ENCODE peak calls at places on chromosome 12, in six cellular contexts. O is AG04450, N is heart right ventricle, X is sigmoid colon, G is fibroblast of pulmonary artery, H is HAP-1. I is an unnamed sample.

GRCh38 chr12:28683371-28683770 is 465.7 kb upstream of the FAR2 start:
- DNase-seq in H (no peak), G (peak), X (no peak), O (no peak), N (no peak), I (no peak)

GRCh38 chr12:125549836-125550235 is 484.6 kb downstream of the AACS start:
- DNase-seq in N (no peak), O (no peak), G (no peak), H (peak), X (no peak), I (peak)

GRCh38 chr12:5140190-5140589 is 96.5 kb downstream of the KCNA5 start:
- DNase-seq in O (no peak), N (no peak), H (no peak), X (no peak), G (no peak), I (no peak)

GRCh38 chr12:2266666-2267623 is 214.2 kb downstream of the CACNA1C start:
- DNase-seq in H (no peak), N (no peak), X (no peak), O (no peak), G (no peak), I (no peak)

GRCh38 chr12:40226652-40227051 is 1.9 kb downstream of the LRRK2 start:
- DNase-seq in H (no peak), G (peak), X (peak), N (peak), O (no peak), I (peak)

GRCh38 chr12:10405294-10405693 is 4.3 kb downstream of the KLRC4 start:
- DNase-seq in G (no peak), O (no peak), X (no peak), N (no peak), H (no peak), I (no peak)

GRCh38 chr12:1915082-1915968 is 3.1 kb downstream of the CACNA2D4 start:
- DNase-seq in N (no peak), O (no peak), H (peak), G (no peak), X (peak), I (peak)

GRCh38 chr12:321606-322326 is 59.1 kb upstream of the SLC6A13 start:
- DNase-seq in O (no peak), N (no peak), X (no peak), H (no peak), G (peak), I (peak)

GRCh38 chr12:84632556-84632955 is 280.0 kb downstream of the SLC6A15 start:
- DNase-seq in X (no peak), O (no peak), H (peak), N (no peak), G (no peak), I (no peak)

GRCh38 chr12:92717202-92717601 is 14.4 kb downstream of the PLEKHG7 start:
- DNase-seq in O (no peak), N (no peak), H (peak), X (no peak), G (peak), I (peak)

GRCh38 chr12:50394469-50395029 is 1.9 kb downstream of the FAM186A start:
- DNase-seq in O (no peak), H (no peak), N (no peak), G (peak), X (no peak), I (no peak)

GRCh38 chr12:100544165-100544564 is 29.3 kb upstream of the GAS2L3 start:
- DNase-seq in X (no peak), H (no peak), G (no peak), O (no peak), N (no peak), I (no peak)

GRCh38 chr12:58757422-58757821 is 162.9 kb downstream of the LRIG3 start:
- DNase-seq in G (peak), N (no peak), X (no peak), H (no peak), O (peak), I (no peak)

GRCh38 chr12:104604070-104604994 is 147.6 kb downstream of the CHST11 start:
- DNase-seq in N (peak), O (peak), G (peak), X (peak), H (no peak), I (peak)

GRCh38 chr12:114450511-114451300 is 44.8 kb upstream of the TBX5 start:
- DNase-seq in O (no peak), X (no peak), G (no peak), N (no peak), H (peak), I (no peak)

GRCh38 chr12:111451649-111452129 is 46.0 kb downstream of the SH2B3 start:
- DNase-seq in H (no peak), N (no peak), G (peak), X (peak), O (no peak), I (peak)

GRCh38 chr12:108691995-108692808 is 39.1 kb downstream of the CORO1C start:
- DNase-seq in O (no peak), N (peak), X (peak), H (peak), G (peak), I (peak)

GRCh38 chr12:110874781-110875180 is 28.0 kb downstream of the CCDC63 start:
- DNase-seq in X (no peak), N (no peak), H (no peak), G (no peak), O (no peak), I (no peak)

GRCh38 chr12:49616533-49617219 is 6.7 kb upstream of the PRPF40B start:
- DNase-seq in N (no peak), O (no peak), H (no peak), X (no peak), G (peak), I (peak)

GRCh38 chr12:45315462-45315861 is 99.6 kb downstream of the ANO6 start:
- DNase-seq in X (no peak), O (no peak), H (no peak), N (no peak), G (no peak), I (no peak)

GRCh38 chr12:14289596-14289995 is 75.9 kb upstream of the ATF7IP start:
- DNase-seq in H (no peak), X (no peak), O (no peak), G (no peak), N (no peak), I (no peak)

GRCh38 chr12:23729354-23729753 is 220.1 kb downstream of the SOX5 start:
- DNase-seq in O (no peak), N (no peak), G (peak), X (no peak), H (no peak), I (no peak)

GRCh38 chr12:591571-592505 is 71.4 kb downstream of the NINJ2 start:
- DNase-seq in O (no peak), G (no peak), X (peak), N (peak), H (no peak), I (peak)

GRCh38 chr12:64034901-64035576 is 187.1 kb downstream of the KICS2 start:
- DNase-seq in X (no peak), O (no peak), N (no peak), G (no peak), H (no peak), I (no peak)

GRCh38 chr12:27861428-27862167 is 81.6 kb upstream of the MANSC4 start:
- DNase-seq in N (peak), G (peak), H (no peak), O (no peak), X (peak), I (peak)

GRCh38 chr12:94172031-94172430 is 23.7 kb downstream of the PLXNC1 start:
- DNase-seq in H (no peak), G (peak), N (no peak), X (no peak), O (no peak), I (peak)

GRCh38 chr12:124995200-124995961 is 1.9 kb downstream of the BRI3BP start:
- DNase-seq in H (peak), N (no peak), G (no peak), X (no peak), O (no peak), I (peak)

GRCh38 chr12:115511971-115512370 is 765.5 kb downstream of the MED13L start:
- DNase-seq in G (no peak), O (no peak), H (no peak), N (no peak), X (no peak), I (no peak)

GRCh38 chr12:116236148-116236731 is 41.3 kb downstream of the MED13L start:
- DNase-seq in N (peak), G (peak), H (peak), O (no peak), X (no peak), I (peak)

GRCh38 chr12:65911321-65911720 is 87.0 kb downstream of the HMGA2 start:
- DNase-seq in O (no peak), G (peak), N (no peak), H (peak), X (no peak), I (no peak)

GRCh38 chr12:27163048-27163715 is 80.8 kb upstream of the C12orf71 start:
- DNase-seq in H (no peak), N (no peak), G (no peak), O (no peak), X (no peak), I (no peak)

GRCh38 chr12:53975019-53975815 is 463 bp upstream of the HOTAIR start:
- DNase-seq in H (no peak), G (no peak), O (no peak), X (no peak), N (no peak), I (no peak)
- H3K4me3 ChIP-seq in H (no peak), G (no peak), O (no peak), X (no peak), N (no peak), I (no peak)

GRCh38 chr12:120231316-120232011 is 30.6 kb upstream of the RPLP0 start:
- DNase-seq in G (peak), N (peak), X (peak), H (peak), O (peak), I (peak)

GRCh38 chr12:120235369-120236123 is 30.0 kb downstream of the PXN start:
- DNase-seq in O (no peak), H (no peak), X (no peak), G (no peak), N (peak), I (no peak)

GRCh38 chr12:120236124-120236398 is 29.5 kb downstream of the PXN start:
- DNase-seq in G (no peak), X (no peak), O (no peak), N (no peak), H (no peak), I (no peak)

GRCh38 chr12:120238224-120238616 is 27.3 kb downstream of the PXN start:
- DNase-seq in G (no peak), O (no peak), X (peak), N (no peak), H (no peak), I (no peak)

DNA sequence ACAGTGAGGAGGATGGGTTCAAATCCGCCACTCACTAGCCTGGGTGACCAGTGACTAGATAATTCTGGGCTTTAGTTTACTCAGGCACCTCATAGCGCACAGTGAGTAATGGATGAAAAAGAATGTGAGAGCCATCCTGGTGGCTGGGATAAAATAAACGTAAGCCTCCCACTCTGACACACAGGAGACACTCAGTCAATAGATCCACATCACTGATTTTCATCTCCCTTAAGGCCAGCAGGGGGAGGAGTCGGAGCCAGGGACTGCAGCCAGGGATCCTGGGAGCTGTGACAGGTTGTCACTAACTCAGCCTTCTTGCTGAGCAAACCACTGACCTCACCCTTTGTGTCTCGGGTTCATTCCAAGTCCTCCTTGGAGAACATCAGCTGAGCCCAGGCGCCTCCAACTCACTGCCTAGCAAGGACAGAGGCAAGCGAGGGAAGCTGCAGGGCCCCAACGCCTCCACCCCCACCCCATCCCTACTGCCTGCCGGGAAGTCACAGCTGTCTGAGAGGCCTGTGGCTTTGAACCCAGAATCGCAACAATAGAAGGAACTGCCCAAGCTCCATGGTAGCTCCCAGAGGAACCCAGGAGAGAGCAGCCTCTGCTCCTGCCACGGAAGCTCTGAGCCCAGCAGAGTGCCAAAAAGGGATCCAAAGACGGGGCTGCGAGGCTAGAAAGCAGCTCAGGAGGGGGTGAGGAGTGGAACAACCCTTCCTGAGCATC is 30.7 kb downstream of the PXN start:
- DNase-seq in O (peak), X (peak), G (peak), N (peak), H (peak), I (no peak)
- H3K4me3 ChIP-seq in O (peak), X (no peak), G (peak), N (peak), H (no peak), I (no peak)

DNA sequence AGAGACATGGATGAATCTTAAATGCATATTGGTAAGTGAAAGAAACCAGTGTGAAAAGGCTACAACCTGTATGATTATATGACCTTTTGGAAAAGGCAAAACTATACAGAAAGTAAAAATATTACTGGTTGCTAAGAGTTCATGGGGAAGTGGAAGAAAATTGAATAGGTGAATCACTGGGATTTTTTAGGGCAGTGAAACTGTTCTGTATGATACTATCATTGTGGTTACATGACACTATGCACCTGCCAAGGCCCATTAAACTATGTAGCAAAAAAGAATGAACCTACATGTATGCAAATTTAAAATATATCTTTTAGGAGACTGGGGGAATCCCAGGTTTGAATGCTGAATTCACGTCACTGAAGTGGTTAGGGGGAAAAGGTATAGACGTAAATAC is 12.6 kb upstream of the OR8S1 start:
- DNase-seq in X (no peak), G (no peak), H (no peak), N (no peak), O (no peak), I (no peak)
- H3K4me3 ChIP-seq in X (no peak), G (no peak), H (no peak), N (no peak), O (no peak), I (no peak)

DNA sequence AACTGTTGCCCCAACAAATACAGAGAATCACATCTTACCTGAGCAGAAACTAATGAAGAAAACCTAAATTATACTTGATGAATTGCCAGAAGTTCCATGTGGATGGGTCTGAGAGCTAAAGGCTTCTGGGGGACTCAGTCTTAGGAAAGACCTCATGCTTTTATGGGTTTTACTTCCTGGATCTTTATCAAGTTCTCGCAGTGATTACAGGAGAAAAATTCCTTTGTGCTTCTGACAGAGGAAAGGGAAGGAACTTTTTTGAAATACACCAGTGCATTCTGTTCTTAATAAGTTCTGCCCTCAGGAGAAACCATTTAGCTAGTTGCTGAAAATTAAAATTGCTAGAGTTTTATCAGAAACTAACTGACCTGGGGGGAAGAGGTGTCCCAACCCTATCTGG is 203.9 kb upstream of the KITLG start:
- DNase-seq in H (no peak), O (no peak), N (no peak), G (no peak), X (no peak), I (no peak)
- H3K4me3 ChIP-seq in H (no peak), O (no peak), N (no peak), G (no peak), X (no peak), I (no peak)

GRCh38 chr12:90631581-90631980 is 323.4 kb downstream of the CCER1 start:
- DNase-seq in O (no peak), H (no peak), X (no peak), G (peak), N (no peak), I (no peak)
- H3K4me3 ChIP-seq in O (no peak), H (no peak), X (no peak), G (no peak), N (no peak), I (no peak)

GRCh38 chr12:54586620-54587019 is 1.8 kb downstream of the PPP1R1A start:
- DNase-seq in O (no peak), X (no peak), N (no peak), H (no peak), G (no peak), I (no peak)
- H3K4me3 ChIP-seq in O (no peak), X (no peak), N (no peak), H (no peak), G (no peak), I (no peak)

GRCh38 chr12:91327889-91328288 is 145.3 kb upstream of the DCN start:
- DNase-seq in G (peak), X (no peak), O (no peak), H (no peak), N (no peak), I (no peak)

GRCh38 chr12:91326043-91327027 is 143.7 kb upstream of the DCN start:
- DNase-seq in H (peak), X (peak), N (peak), O (peak), G (peak), I (peak)

GRCh38 chr12:91332305-91332704 is 149.7 kb upstream of the DCN start:
- DNase-seq in X (no peak), N (no peak), O (no peak), G (peak), H (no peak), I (no peak)

GRCh38 chr12:91331371-91331770 is 148.8 kb upstream of the DCN start:
- DNase-seq in N (no peak), X (no peak), O (no peak), G (no peak), H (no peak), I (no peak)

GRCh38 chr12:91327136-91327535 is 144.5 kb upstream of the DCN start:
- DNase-seq in O (peak), N (no peak), H (no peak), G (peak), X (no peak), I (no peak)
- H3K4me3 ChIP-seq in O (no peak), N (no peak), H (no peak), G (no peak), X (peak), I (no peak)

DNA sequence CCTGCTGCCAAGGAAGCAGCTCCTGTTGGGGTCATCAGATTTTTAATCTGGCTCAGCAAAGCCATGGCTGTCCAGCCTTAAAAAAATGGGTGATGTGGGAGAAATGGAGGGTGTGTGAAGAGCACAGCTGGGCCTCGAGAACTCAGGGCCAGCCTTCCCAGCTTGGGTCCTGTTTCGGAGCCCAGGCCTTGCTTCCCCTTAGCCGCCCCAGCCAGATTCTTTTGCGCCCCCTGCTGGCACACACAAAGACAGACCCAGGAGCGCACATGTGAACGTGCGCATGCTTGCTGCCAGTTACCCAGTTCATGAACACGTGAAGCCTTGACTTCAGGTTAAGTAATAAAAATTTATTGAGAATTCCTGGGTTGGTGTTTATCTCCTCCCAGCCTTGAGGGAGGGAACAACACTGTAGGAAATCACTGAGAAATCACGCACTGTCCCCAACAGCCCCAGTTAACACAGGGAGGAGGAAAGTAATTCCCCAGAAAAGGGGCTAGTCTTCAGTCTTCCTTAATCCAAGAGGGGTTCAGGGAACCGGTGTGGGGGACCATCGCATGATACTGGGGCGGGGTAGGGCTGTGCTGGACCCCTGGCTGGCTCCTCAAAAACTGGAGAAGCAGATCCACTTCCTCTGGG is 5.3 kb downstream of the PHB2 start:
- DNase-seq in N (peak), O (peak), X (peak), G (peak), H (peak), I (peak)
- H3K4me3 ChIP-seq in N (no peak), O (no peak), X (no peak), G (no peak), H (no peak), I (no peak)

GRCh38 chr12:3885179-3886094 is 12.2 kb upstream of the PARP11 start:
- DNase-seq in X (no peak), O (peak), H (peak), N (peak), G (peak), I (peak)
- H3K4me3 ChIP-seq in X (peak), O (peak), H (no peak), N (peak), G (peak), I (no peak)